ENCODE peak calls at places on chromosomes 2 and 18, in four cellular contexts. G, K, D and L are unnamed samples.

GRCh38 chr2:14712091-14712490 is 79.6 kb downstream of the LRATD1 start:
- DNase-seq in G (no peak), D (no peak), K (no peak), L (no peak)

GRCh38 chr18:9466911-9467310 is 8.4 kb upstream of the RALBP1 start:
- DNase-seq in D (no peak), K (no peak), G (no peak), L (no peak)

GRCh38 chr2:43270461-43270860 is 44.1 kb upstream of the ZFP36L2 start:
- DNase-seq in D (no peak), G (no peak), K (no peak), L (no peak)

GRCh38 chr2:65377556-65378307 is 54.7 kb downstream of the SPRED2 start:
- DNase-seq in D (no peak), G (no peak), K (peak; percentile 63), L (peak; percentile 46)

GRCh38 chr2:37543967-37544366 is 127.5 kb downstream of the CDC42EP3 start:
- DNase-seq in G (no peak), D (no peak), K (no peak), L (no peak)

GRCh38 chr2:111116843-111117665 is 3.7 kb upstream of the BCL2L11 start:
- DNase-seq in K (peak; percentile 85), D (no peak), G (peak; percentile 76), L (no peak)

GRCh38 chr2:12338946-12339697 is 377.6 kb upstream of the TRIB2 start:
- DNase-seq in D (no peak), K (no peak), G (no peak), L (no peak)

GRCh38 chr2:17958486-17959092 is 80.1 kb downstream of the KCNS3 start:
- DNase-seq in G (no peak), K (no peak), D (no peak), L (no peak)

GRCh38 chr2:241567776-241568175 is 9.2 kb downstream of the BOK start:
- DNase-seq in G (no peak), K (no peak), D (no peak), L (no peak)

GRCh38 chr2:238159676-238160205 is 971 bp downstream of the ERFE start:
- DNase-seq in K (no peak), D (no peak), G (peak; percentile 15), L (no peak)